ENCODE peak calls at places on chromosomes 11 and 22, in seven cellular contexts. S is A549, A is stomach, M is ovary, F is transverse colon, G is tibial nerve, D is uterus. T is an unnamed sample.

GRCh38 chr11:35029979-35030378 is 109.0 kb upstream of the CD44 start:
- DNase-seq in S (no peak), A (no peak), M (no peak), F (no peak), G (no peak), D (no peak), T (peak; percentile 28)

GRCh38 chr22:26986051-26986881 is 328.9 kb downstream of the MIAT start:
- DNase-seq in S (no peak), A (no peak), M (no peak), F (no peak), G (no peak), D (no peak), T (no peak)

GRCh38 chr11:2996976-2997375 is 4.8 kb upstream of the NAP1L4 start:
- DNase-seq in S (no peak), A (peak; percentile 50), M (no peak), F (no peak), G (no peak), D (no peak), T (no peak)

GRCh38 chr22:38416621-38417251 is 38.3 kb downstream of the KCNJ4 start:
- DNase-seq in S (no peak), A (peak; percentile 19), M (no peak), F (no peak), G (no peak), D (no peak), T (no peak)

GRCh38 chr22:37273126-37273845 is 9.0 kb upstream of the CYTH4 start:
- DNase-seq in S (no peak), A (no peak), M (no peak), F (no peak), G (no peak), D (no peak), T (no peak)

GRCh38 chr11:18853086-18853720 is 61.6 kb upstream of the PTPN5 start:
- DNase-seq in S (peak; percentile 10), A (no peak), M (no peak), F (no peak), G (no peak), D (no peak), T (no peak)

GRCh38 chr22:44242946-44243724 is 62.4 kb downstream of the PARVG start:
- DNase-seq in S (no peak), A (peak; percentile 14), M (no peak), F (no peak), G (no peak), D (no peak), T (no peak)

GRCh38 chr11:13668957-13669521 is 571 bp downstream of the FAR1 start:
- DNase-seq in S (peak; percentile 44), A (peak; percentile 41), M (peak; percentile 36), F (peak; percentile 65), G (no peak), D (no peak), T (peak; percentile 27)

GRCh38 chr11:107752508-107752907 is 40.7 kb upstream of the SLN start:
- DNase-seq in S (no peak), A (no peak), M (no peak), F (no peak), G (no peak), D (no peak), T (no peak)

GRCh38 chr11:1763336-1763795 is 361 bp downstream of the CTSD start:
- DNase-seq in S (no peak), A (no peak), M (no peak), F (no peak), G (no peak), D (no peak), T (peak; percentile 60)

GRCh38 chr11:1763796-1764661 is at the start of gene CTSD:
- DNase-seq in S (peak; percentile 91), A (peak; percentile 94), M (peak; percentile 85), F (peak; percentile 93), G (peak; percentile 83), D (peak; percentile 85), T (peak; percentile 90)

GRCh38 chr11:1761857-1762536 is 1.7 kb downstream of the CTSD start:
- DNase-seq in S (no peak), A (no peak), M (no peak), F (no peak), G (no peak), D (no peak), T (no peak)

GRCh38 chr11:1761110-1761856 is 2.4 kb downstream of the CTSD start:
- DNase-seq in S (no peak), A (no peak), M (no peak), F (no peak), G (no peak), D (no peak), T (no peak)

GRCh38 chr11:1762537-1763302 is 1.0 kb downstream of the CTSD start:
- DNase-seq in S (peak; percentile 54), A (peak; percentile 93), M (peak; percentile 56), F (peak; percentile 91), G (no peak), D (no peak), T (peak; percentile 84)
- TF ChIP-seq POLR2A in S (no peak), A (peak; percentile 63), M (no peak), F (peak; percentile 97), G (no peak), D (no peak), T (no peak)

GRCh38 chr11:134267466-134267865 is 8.7 kb upstream of the GLB1L3 start:
- DNase-seq in S (no peak), A (no peak), M (no peak), F (no peak), G (no peak), D (no peak), T (no peak)
- TF ChIP-seq POLR2A in S (no peak), A (no peak), M (no peak), F (no peak), G (no peak), D (no peak), T (no peak)

GRCh38 chr22:35305525-35306070 is 5.9 kb downstream of the TOM1 start:
- DNase-seq in S (no peak), A (no peak), M (no peak), F (no peak), G (no peak), D (no peak), T (no peak)
- TF ChIP-seq POLR2A in S (no peak), A (no peak), M (no peak), F (no peak), G (no peak), D (no peak), T (no peak)

GRCh38 chr11:128517457-128518230 is 69.7 kb downstream of the ETS1 start:
- DNase-seq in S (no peak), A (no peak), M (no peak), F (no peak), G (no peak), D (no peak), T (no peak)
- TF ChIP-seq POLR2A in S (no peak), A (no peak), M (no peak), F (no peak), G (no peak), D (no peak), T (no peak)

DNA sequence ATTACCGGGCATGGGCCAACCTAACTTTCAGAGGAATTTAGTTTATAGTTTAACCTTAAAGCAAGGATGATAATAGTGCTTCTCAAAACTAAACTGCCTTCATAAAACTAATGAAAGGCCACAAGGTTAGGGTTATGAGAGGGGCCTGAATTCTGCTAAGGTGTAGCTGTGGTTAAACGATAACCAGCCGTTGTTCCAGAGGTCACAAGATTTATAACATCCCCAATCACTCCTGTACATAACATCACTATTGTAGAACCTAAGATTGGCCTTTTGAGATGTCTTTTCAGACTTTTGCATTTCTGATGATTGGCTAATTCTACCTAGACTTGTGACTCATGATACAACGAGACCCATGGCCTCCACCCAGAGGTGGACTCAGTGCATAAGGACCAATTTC is 69.7 kb downstream of the ADAMTS15 start:
- DNase-seq in S (no peak), A (no peak), M (no peak), F (no peak), G (no peak), D (no peak), T (no peak)
- TF ChIP-seq POLR2A in S (no peak), A (no peak), M (no peak), F (no peak), G (no peak), D (no peak), T (no peak)

GRCh38 chr22:20015187-20015625 is 1.4 kb downstream of the ARVCF start:
- DNase-seq in S (no peak), A (no peak), M (no peak), F (no peak), G (no peak), D (no peak), T (no peak)

GRCh38 chr22:20014526-20015186 is 2.0 kb downstream of the ARVCF start:
- DNase-seq in S (no peak), A (no peak), M (no peak), F (no peak), G (no peak), D (no peak), T (no peak)

GRCh38 chr22:20016734-20017621 is at the start of gene ARVCF:
- DNase-seq in S (peak; percentile 95), A (peak; percentile 93), M (peak; percentile 91), F (peak; percentile 94), G (peak; percentile 83), D (peak; percentile 92), T (peak; percentile 96)

GRCh38 chr22:20017622-20017958 is 967 bp upstream of the ARVCF start:
- DNase-seq in S (no peak), A (no peak), M (no peak), F (no peak), G (no peak), D (no peak), T (no peak)

GRCh38 chr22:20015971-20016733 is 471 bp downstream of the ARVCF start:
- DNase-seq in S (no peak), A (peak; percentile 47), M (peak; percentile 41), F (peak; percentile 33), G (no peak), D (no peak), T (no peak)
- TF ChIP-seq POLR2A in S (no peak), A (no peak), M (no peak), F (no peak), G (no peak), D (no peak), T (no peak)

DNA sequence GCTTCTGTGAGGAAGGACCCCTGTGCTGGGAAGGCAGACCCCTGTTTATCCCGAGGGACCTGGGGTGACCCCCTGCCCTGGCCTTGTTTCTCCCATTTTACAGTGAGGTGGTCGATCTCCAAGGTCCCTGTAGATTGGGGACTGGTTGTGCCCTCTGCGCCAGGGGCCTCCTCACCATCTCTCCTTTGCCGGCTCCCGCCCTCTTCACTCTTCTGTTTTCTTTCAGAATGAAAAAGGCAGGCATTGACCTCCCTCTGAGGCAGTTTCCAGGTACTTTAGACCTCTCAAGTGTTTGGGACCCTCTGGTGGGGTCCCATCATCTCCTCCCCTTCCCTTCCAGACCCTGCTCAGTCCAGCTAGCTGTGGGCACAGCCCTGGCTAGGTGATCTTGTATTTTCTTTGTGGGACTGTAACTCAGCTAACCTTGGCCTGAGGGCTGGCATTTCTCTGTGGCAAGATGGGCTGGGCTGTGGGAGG is 1.5 kb downstream of the SERPINH1 start:
- DNase-seq in S (no peak), A (no peak), M (no peak), F (no peak), G (no peak), D (no peak), T (no peak)
- TF ChIP-seq POLR2A in S (no peak), A (no peak), M (no peak), F (no peak), G (no peak), D (no peak), T (no peak)